ENCODE peak calls at places on chromosomes 7 and 10, in eight cellular contexts. D is IMR-90, N is GM12878, U is tibial artery, P is sigmoid colon, S is body of pancreas, E is uterus, Y is brain microvascular endothelial cell. V is an unnamed sample. For H3K36me3, the result is how much of the 10 kb centered on the place peaks cover.

GRCh38 chr7:101635484-101635883 is 6.4 kb upstream of the MYL10 start:
- DNase-seq in U (no peak), S (no peak), Y (no peak), N (no peak), D (no peak), E (no peak), P (no peak), V (no peak)

GRCh38 chr7:155166673-155167370 is 96.7 kb downstream of the HTR5A start:
- DNase-seq in P (peak), Y (peak), S (no peak), U (no peak), N (no peak), D (peak), E (peak), V (no peak)

GRCh38 chr7:51316262-51316665 is 345 bp downstream of the COBL start:
- DNase-seq in E (no peak), P (peak), D (no peak), S (peak), U (no peak), N (no peak), Y (no peak), V (no peak)

GRCh38 chr7:141356096-141356495 is 195.1 kb upstream of the AGK start:
- DNase-seq in Y (no peak), U (no peak), S (no peak), E (no peak), D (no peak), N (no peak), P (no peak), V (no peak)

GRCh38 chr10:122336332-122336731 is 38.2 kb upstream of the PLEKHA1 start:
- DNase-seq in U (no peak), Y (no peak), N (no peak), D (no peak), S (no peak), E (no peak), P (no peak), V (no peak)

GRCh38 chr7:141704112-141704511 is 2.1 kb upstream of the DENND11 start:
- DNase-seq in U (no peak), P (no peak), S (no peak), Y (no peak), N (no peak), D (no peak), E (no peak), V (no peak)

GRCh38 chr7:101081432-101081831 is 3.8 kb upstream of the TRIM56 start:
- DNase-seq in N (no peak), D (no peak), S (no peak), U (no peak), E (no peak), P (no peak), Y (no peak), V (no peak)

GRCh38 chr7:18858232-18858631 is 259.2 kb downstream of the TWIST1 start:
- DNase-seq in Y (no peak), U (no peak), P (no peak), E (no peak), N (no peak), S (no peak), D (no peak), V (no peak)

GRCh38 chr7:152667900-152668440 is 8.0 kb downstream of the XRCC2 start:
- DNase-seq in D (no peak), U (no peak), P (no peak), N (no peak), S (no peak), Y (no peak), E (no peak), V (peak)

GRCh38 chr7:27697861-27698430 is 35.3 kb upstream of the HIBADH start:
- DNase-seq in U (peak), E (no peak), P (peak), S (no peak), Y (no peak), D (peak), N (peak), V (peak)

GRCh38 chr10:4943821-4944220 is 19.4 kb upstream of the AKR1C1 start:
- DNase-seq in U (no peak), Y (no peak), S (no peak), N (no peak), D (peak), P (no peak), E (no peak), V (no peak)

GRCh38 chr10:126913316-126913715 is 8.1 kb downstream of the DOCK1 start:
- DNase-seq in E (no peak), S (no peak), U (no peak), P (no peak), Y (no peak), N (no peak), D (no peak), V (no peak)

GRCh38 chr7:112500619-112501018 is 19.8 kb downstream of the LSMEM1 start:
- DNase-seq in N (no peak), U (no peak), Y (no peak), E (no peak), D (no peak), S (no peak), P (no peak), V (no peak)

GRCh38 chr7:12291870-12292269 is 80.8 kb downstream of the TMEM106B start:
- DNase-seq in P (no peak), U (no peak), N (no peak), E (no peak), Y (no peak), S (no peak), D (peak), V (no peak)

GRCh38 chr10:24850726-24851300 is 101.6 kb downstream of the PRTFDC1 start:
- DNase-seq in P (no peak), D (no peak), U (no peak), S (no peak), Y (no peak), E (no peak), N (no peak), V (no peak)

GRCh38 chr7:128398016-128398840 is 11.6 kb downstream of the IMPDH1 start:
- DNase-seq in S (peak), D (peak), U (peak), N (no peak), Y (peak), P (peak), E (peak), V (peak)

GRCh38 chr10:108791794-108792474 is 1131.4 kb downstream of the XPNPEP1 start:
- DNase-seq in S (no peak), Y (no peak), D (peak), U (no peak), P (no peak), N (no peak), E (no peak), V (peak)

GRCh38 chr10:51905050-51905449 is 205.7 kb upstream of the CSTF2T start:
- DNase-seq in D (no peak), N (no peak), P (no peak), U (no peak), E (no peak), Y (no peak), S (no peak), V (no peak)

GRCh38 chr7:91685544-91685943 is 195.0 kb downstream of the MTERF1 start:
- DNase-seq in D (peak), Y (peak), P (no peak), E (no peak), U (no peak), S (no peak), N (no peak), V (peak)

GRCh38 chr10:5416981-5417380 is 4.6 kb downstream of the NET1 start:
- DNase-seq in N (no peak), Y (no peak), E (no peak), D (no peak), U (no peak), S (no peak), P (no peak), V (no peak)

GRCh38 chr10:3478153-3478552 is 305.6 kb upstream of the PITRM1 start:
- DNase-seq in D (no peak), Y (no peak), N (no peak), P (no peak), U (no peak), S (no peak), E (no peak), V (no peak)

GRCh38 chr10:95406651-95407280 is 116.0 kb upstream of the PDLIM1 start:
- DNase-seq in U (peak), D (no peak), E (no peak), Y (no peak), N (no peak), P (peak), S (peak), V (no peak)

GRCh38 chr10:73423309-73423708 is 9.5 kb upstream of the ANXA7 start:
- DNase-seq in U (no peak), S (no peak), D (no peak), P (no peak), Y (no peak), E (no peak), N (no peak), V (no peak)

GRCh38 chr7:45124351-45124750 is 12.9 kb upstream of the TBRG4 start:
- DNase-seq in P (no peak), U (no peak), E (no peak), N (no peak), S (no peak), Y (no peak), D (no peak), V (no peak)

GRCh38 chr7:117127585-117128168 is 174.4 kb downstream of the ST7 start:
- DNase-seq in U (peak), P (peak), N (peak), S (peak), D (peak), Y (peak), E (peak), V (peak)

GRCh38 chr10:24912214-24912613 is 40.2 kb downstream of the PRTFDC1 start:
- DNase-seq in N (no peak), S (no peak), U (no peak), Y (peak), P (no peak), D (peak), E (no peak), V (peak)

GRCh38 chr10:112002191-112002590 is 181.4 kb downstream of the GPAM start:
- DNase-seq in S (no peak), P (no peak), D (no peak), N (no peak), Y (no peak), U (no peak), E (no peak), V (no peak)

GRCh38 chr7:65250216-65250615 is 123.4 kb upstream of the ZNF92 start:
- DNase-seq in E (no peak), P (no peak), U (no peak), S (no peak), N (no peak), Y (no peak), D (no peak), V (no peak)

GRCh38 chr7:1752771-1753562 is 82.9 kb downstream of the ELFN1 start:
- DNase-seq in U (no peak), E (no peak), S (no peak), Y (no peak), D (no peak), P (no peak), N (no peak), V (no peak)
- H3K4me3 ChIP-seq in U (no peak), E (no peak), S (no peak), Y (no peak), D (no peak), P (no peak), N (no peak), V (no peak)

GRCh38 chr10:35611750-35612149 is 6.6 kb downstream of the GJD4 start:
- DNase-seq in S (no peak), D (no peak), N (no peak), Y (no peak), E (no peak), P (no peak), U (no peak), V (no peak)
- TF ChIP-seq CTCF in S (no peak), D (no peak), N (no peak), Y (peak), E (no peak), P (no peak), U (no peak), V (no peak)

GRCh38 chr10:125747417-125747816 is 27.9 kb downstream of the EDRF1 start:
- DNase-seq in Y (no peak), E (no peak), S (no peak), N (no peak), U (no peak), P (no peak), D (no peak), V (no peak)
- H3K36me3 ChIP-seq in Y (under half), E (under half), S (under half), N (half or more), U (half or more), P (half or more), D (half or more), V (under half)

GRCh38 chr10:62038609-62039190 is 137.2 kb downstream of the ARID5B start:
- DNase-seq in S (peak), U (peak), P (peak), D (peak), E (peak), Y (peak), N (no peak), V (peak)
- H3K4me3 ChIP-seq in S (no peak), U (no peak), P (peak), D (no peak), E (no peak), Y (no peak), N (no peak), V (no peak)

GRCh38 chr10:123781956-123782500 is 109.6 kb downstream of the CPXM2 start:
- DNase-seq in Y (no peak), E (no peak), S (no peak), N (no peak), U (no peak), P (no peak), D (no peak), V (peak)

GRCh38 chr10:123783296-123783695 is 108.3 kb downstream of the CPXM2 start:
- DNase-seq in E (no peak), D (no peak), U (no peak), N (no peak), P (no peak), S (no peak), Y (no peak), V (peak)

GRCh38 chr10:123778719-123779118 is 112.6 kb downstream of the GPR26 start:
- DNase-seq in Y (no peak), D (no peak), U (no peak), E (no peak), S (no peak), N (no peak), P (no peak), V (peak)

GRCh38 chr10:123782549-123782948 is 109.1 kb downstream of the CPXM2 start:
- DNase-seq in D (no peak), S (no peak), U (no peak), E (no peak), P (no peak), N (no peak), Y (no peak), V (peak)

DNA sequence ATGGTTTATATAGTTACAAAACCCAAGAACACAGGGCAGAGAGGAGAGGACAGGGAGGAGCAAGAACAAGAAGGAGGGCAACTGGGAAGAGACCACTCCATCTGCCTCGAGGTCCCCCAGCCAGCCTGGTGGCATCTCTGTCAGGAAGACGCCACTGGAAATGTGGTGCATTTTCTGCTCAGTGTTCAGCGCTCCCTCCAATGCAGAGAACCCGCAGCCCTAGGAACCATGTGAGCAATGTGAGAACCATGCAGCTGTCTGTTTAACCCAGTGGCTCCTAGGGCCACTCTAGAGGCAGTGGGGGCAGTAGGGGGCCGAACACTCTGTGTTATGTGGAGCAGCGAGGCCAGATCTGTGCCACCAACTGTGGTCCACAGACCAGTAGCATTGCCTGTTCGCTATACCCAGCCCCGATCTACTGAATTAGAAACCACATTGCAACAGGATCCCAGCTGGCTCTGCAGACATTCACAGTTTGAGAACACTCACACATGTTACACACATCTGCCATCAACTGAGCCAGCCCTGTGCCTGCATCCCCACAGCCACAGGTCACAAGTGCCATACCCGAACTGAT is 110.2 kb downstream of the CPXM2 start:
- DNase-seq in D (no peak), Y (no peak), S (no peak), U (no peak), E (no peak), N (no peak), P (no peak), V (no peak)
- TF ChIP-seq CTCF in D (no peak), Y (no peak), S (no peak), U (no peak), E (no peak), N (no peak), P (no peak), V (no peak)

DNA sequence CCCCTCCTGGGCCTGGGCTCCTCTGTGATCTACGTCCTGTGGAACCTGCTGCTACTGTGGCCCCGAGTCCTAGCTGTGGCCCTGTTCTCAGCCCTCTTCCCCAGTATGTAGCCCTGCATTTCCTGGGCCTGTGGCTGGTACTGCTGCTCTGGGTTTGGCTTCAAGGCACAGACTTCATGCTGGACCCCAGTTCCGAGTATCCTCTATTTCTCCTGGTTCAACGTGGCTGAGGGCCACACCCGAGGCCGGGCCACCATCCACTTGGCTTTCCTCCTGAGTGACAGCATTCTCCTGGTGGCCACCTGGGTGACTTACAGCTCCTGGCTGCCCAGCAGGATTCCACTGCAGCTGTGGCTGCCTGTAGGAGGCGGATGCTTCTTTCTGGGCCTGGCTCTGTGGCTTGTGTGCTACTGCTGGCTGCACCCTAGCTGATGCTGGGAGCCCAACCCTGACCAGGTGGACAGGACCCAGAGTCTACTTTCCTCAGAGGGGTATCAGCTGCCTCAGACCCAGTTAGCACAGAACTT is 37.8 kb upstream of the MMD2 start:
- DNase-seq in E (no peak), U (no peak), Y (no peak), P (no peak), D (no peak), S (no peak), N (no peak), V (no peak)
- H3K36me3 ChIP-seq in E (under half), U (half or more), Y (under half), P (half or more), D (half or more), S (under half), N (under half), V (under half)

DNA sequence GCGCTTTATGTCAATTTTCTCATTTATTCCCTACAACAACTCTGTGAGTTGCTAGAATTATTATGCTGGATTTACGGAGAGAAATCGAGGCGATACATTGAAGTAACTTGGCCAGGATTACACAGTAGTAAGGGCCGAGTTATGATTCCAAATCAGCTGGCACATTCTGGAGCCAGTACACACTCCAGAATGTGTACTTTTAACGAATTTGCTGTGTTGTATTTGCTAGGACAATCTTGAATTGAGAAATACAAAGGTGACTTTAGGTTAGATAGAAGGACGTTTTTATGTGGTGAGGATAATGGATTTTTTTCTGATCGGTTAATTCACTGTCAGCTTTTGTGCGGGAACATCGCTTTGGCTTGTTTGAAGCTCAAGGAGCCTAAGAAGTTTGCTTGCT is 1.4 kb downstream of the ATRNL1 start:
- DNase-seq in N (no peak), E (no peak), S (no peak), Y (no peak), U (no peak), P (no peak), D (no peak), V (no peak)
- H3K4me3 ChIP-seq in N (no peak), E (peak), S (no peak), Y (no peak), U (peak), P (no peak), D (no peak), V (no peak)

GRCh38 chr10:48974757-48975156 is 35.1 kb upstream of the LRRC18 start:
- DNase-seq in U (no peak), Y (no peak), N (no peak), E (no peak), S (no peak), D (no peak), P (no peak), V (no peak)

GRCh38 chr10:48981310-48981907 is 41.8 kb upstream of the LRRC18 start:
- DNase-seq in Y (peak), D (peak), P (no peak), N (no peak), S (peak), U (peak), E (peak), V (peak)

GRCh38 chr10:48973065-48973464 is 33.4 kb upstream of the LRRC18 start:
- DNase-seq in D (peak), N (no peak), Y (no peak), U (no peak), E (no peak), P (no peak), S (no peak), V (peak)

GRCh38 chr10:48978318-48978717 is 38.7 kb upstream of the LRRC18 start:
- DNase-seq in E (no peak), U (no peak), Y (no peak), P (no peak), N (no peak), D (no peak), S (no peak), V (no peak)

GRCh38 chr10:48976208-48976607 is 36.6 kb upstream of the LRRC18 start:
- DNase-seq in S (no peak), Y (no peak), D (peak), U (no peak), P (no peak), N (no peak), E (no peak), V (peak)
- TF ChIP-seq CTCF in S (no peak), Y (peak), D (peak), U (peak), P (no peak), N (no peak), E (peak), V (peak)